ENCODE peak calls at places on chromosome 19, in five cellular contexts. X, W, P, H and I are unnamed samples.

GRCh38 chr19:37999309-38000213 is 92.6 kb downstream of the SIPA1L3 start:
- DNase-seq in H (no peak), X (no peak), P (no peak), W (no peak), I (peak)

GRCh38 chr19:28563964-28564914 is 648.7 kb downstream of the UQCRFS1 start:
- DNase-seq in P (no peak), X (no peak), H (no peak), W (no peak), I (no peak)

GRCh38 chr19:3576696-3577443 is 4.1 kb downstream of the HMG20B start:
- DNase-seq in W (peak), P (no peak), H (no peak), X (no peak), I (peak)

GRCh38 chr19:57233207-57233606 is 2.4 kb downstream of the AURKC start:
- DNase-seq in H (no peak), X (no peak), P (no peak), W (no peak), I (no peak)

GRCh38 chr19:15551183-15552004 is 43.1 kb downstream of the CYP4F22 start:
- DNase-seq in H (no peak), P (peak), W (peak), X (no peak), I (peak)

GRCh38 chr19:50994129-50994528 is 7.3 kb downstream of the KLK8 start:
- DNase-seq in W (no peak), P (no peak), X (peak), H (no peak), I (no peak)

GRCh38 chr19:46605356-46605821 is 4.3 kb downstream of the CALM3 start:
- DNase-seq in H (no peak), W (peak), P (no peak), X (no peak), I (no peak)

GRCh38 chr19:10797078-10797477 is 38.9 kb downstream of the TMED1 start:
- DNase-seq in P (no peak), X (no peak), H (no peak), W (no peak), I (no peak)

GRCh38 chr19:10899171-10899653 is 27.9 kb downstream of the CARM1 start:
- DNase-seq in P (no peak), H (no peak), X (no peak), W (no peak), I (no peak)

GRCh38 chr19:32397736-32398135 is 7.8 kb upstream of the DPY19L3 start:
- DNase-seq in W (no peak), H (no peak), X (no peak), P (no peak), I (no peak)

GRCh38 chr19:1945899-1946298 is 4.9 kb downstream of the CSNK1G2 start:
- DNase-seq in P (peak), X (no peak), W (peak), H (peak), I (peak)
- TF ChIP-seq CTCF in P (peak), X (peak), W (peak), H (peak), I (peak)

DNA sequence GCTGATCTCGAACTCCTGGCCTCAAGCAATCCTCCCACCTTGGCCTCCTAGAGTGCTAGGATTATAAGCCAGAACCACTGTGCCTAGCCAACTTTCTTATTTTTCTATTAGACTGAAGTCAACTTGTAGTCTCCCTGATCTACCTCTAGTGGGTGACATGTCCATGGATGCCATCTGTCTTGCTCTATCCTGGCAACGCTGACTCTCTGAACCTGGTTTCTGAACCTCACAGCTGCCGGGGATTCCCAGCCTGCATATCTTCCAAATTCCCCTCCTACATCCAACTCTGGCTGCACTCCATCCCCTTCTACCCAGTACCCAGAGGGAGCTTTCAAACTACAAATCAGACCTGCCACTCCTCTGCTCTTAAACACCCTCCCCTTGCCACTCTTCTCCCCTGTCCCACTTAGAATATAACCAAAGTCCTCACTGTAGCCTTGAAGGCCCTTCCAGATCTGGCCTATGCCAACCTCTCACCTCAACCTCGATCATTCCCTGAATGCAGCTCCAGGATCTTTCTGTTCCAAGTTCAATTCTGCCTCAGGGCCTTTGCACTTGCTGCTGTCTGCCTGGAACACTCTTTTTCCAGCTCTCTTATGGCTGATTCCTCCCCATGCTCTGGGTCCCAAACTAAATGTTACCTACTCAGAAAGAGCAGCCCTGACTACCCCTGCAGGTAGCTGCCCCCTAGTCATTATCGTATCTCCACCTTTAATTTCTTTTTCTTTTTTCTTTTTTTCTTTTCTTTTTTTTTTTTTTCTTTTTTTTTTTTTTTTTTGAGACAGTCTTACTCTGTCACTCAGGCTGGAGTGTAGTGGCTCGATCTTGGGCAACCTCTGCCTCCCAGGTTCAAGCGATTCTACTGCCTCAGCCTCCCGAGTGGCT is 2.2 kb downstream of the CLIP3 start:
- DNase-seq in X (no peak), P (no peak), W (no peak), H (no peak), I (no peak)
- TF ChIP-seq CTCF in X (no peak), P (peak), W (no peak), H (no peak), I (no peak)

DNA sequence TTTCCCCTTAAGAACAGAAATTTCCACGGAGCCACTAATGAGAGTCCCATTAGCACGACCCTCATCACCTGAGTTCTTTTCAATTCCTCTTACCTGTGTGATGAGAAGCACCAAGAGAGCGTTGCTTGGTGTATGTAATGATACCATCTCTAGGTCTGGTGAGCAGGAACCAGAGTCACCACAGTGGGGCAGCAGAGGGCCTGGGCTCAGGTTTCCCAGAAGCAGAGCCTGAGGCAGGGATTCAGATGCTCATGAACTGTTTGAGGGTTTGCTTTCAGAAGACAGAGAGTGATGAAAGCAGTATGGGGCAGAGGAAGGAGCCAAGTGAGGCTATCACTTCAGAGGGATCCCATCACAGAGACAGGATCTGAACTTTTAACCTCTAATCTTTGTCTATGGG is 3.1 kb upstream of the PTPRH start:
- DNase-seq in W (no peak), X (peak), H (no peak), P (no peak), I (peak)
- TF ChIP-seq CTCF in W (no peak), X (peak), H (peak), P (peak), I (no peak)

GRCh38 chr19:54165222-54165621 is 5.7 kb upstream of the LENG1 start:
- DNase-seq in W (no peak), H (no peak), X (no peak), P (no peak), I (no peak)

GRCh38 chr19:54160948-54161347 is 1.4 kb upstream of the LENG1 start:
- DNase-seq in H (no peak), X (no peak), W (no peak), P (no peak), I (no peak)

GRCh38 chr19:54162241-54162805 is 2.8 kb upstream of the LENG1 start:
- DNase-seq in P (peak), H (no peak), X (peak), W (peak), I (peak)

GRCh38 chr19:54162884-54163283 is 3.4 kb upstream of the LENG1 start:
- DNase-seq in P (no peak), X (no peak), W (no peak), H (no peak), I (no peak)

DNA sequence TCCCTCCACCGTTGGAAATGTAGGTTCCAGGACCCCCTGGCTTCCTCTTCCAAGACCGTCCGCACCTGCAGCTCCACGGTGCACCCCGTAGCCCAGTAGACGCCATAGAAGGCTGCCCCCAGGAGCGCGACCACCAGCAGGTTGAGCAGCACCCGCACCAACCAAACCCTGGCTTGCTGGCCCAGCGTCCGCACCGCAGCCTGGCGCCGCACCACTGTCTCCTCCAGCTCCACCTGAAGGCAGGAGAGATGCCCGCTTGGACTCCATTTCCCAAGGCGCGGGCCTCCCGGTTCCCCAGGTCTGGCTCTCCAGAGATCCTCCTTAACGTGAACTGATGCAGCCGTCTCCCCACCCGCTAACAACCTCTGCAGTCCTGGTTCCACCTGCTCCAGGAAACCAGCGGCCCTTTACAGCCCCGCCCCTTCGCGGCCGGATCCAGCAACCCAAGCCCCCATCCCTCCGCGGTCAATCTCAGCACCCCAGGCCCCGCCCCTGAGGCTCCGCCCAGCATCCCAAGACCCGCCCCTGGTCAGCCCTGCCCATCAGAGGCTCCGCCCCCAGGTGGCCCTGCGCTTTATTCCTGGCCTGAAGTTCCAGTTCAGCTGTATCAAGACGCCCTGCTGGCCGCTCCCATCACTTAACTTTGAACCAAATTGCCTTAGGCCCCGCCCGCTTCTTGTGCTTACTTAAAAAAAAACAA is 5.0 kb upstream of the LENG1 start:
- DNase-seq in W (peak), X (no peak), P (peak), H (no peak), I (peak)
- TF ChIP-seq CTCF in W (no peak), X (no peak), P (no peak), H (no peak), I (no peak)

GRCh38 chr19:41156207-41156606 is 36.8 kb upstream of the CYP2S1 start:
- DNase-seq in X (no peak), H (no peak), P (no peak), W (no peak), I (no peak)
- TF ChIP-seq CTCF in X (no peak), H (no peak), P (no peak), W (no peak), I (no peak)

GRCh38 chr19:54882758-54883157 is 8.7 kb downstream of the FCAR start:
- DNase-seq in X (peak), H (no peak), W (no peak), P (no peak), I (no peak)
- TF ChIP-seq CTCF in X (no peak), H (no peak), W (no peak), P (peak), I (no peak)

GRCh38 chr19:12126707-12127106 is 13.4 kb downstream of the ZNF20 start:
- DNase-seq in X (peak), P (no peak), H (no peak), W (peak), I (peak)
- TF ChIP-seq CTCF in X (peak), P (peak), H (peak), W (peak), I (peak)

DNA sequence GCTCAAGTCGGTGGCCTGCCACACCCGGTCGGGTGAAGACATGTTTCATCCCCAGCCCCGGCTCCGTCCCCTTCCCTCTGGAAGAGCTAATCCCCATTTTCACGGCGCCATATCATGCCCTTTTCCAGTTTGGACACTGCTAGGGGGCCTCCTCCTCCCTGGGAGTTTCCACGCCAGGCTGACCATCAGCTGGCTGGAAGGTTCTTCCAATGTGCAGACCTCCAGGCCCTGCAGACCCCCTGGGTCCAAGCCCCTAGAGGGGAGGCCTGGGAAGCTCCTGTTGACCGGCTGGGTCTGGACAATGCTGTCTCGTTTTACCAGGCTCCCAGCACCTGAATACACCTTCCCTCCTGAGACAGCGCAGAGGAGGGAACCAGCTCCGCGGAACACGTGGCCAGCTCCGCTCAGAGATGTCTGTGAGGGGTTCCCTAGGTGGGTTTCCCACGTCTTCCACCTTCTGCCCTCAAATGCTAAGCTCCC is 44.7 kb upstream of the RANBP3 start:
- DNase-seq in X (no peak), P (no peak), W (no peak), H (no peak), I (no peak)
- TF ChIP-seq CTCF in X (no peak), P (no peak), W (peak), H (no peak), I (peak)